ENCODE peak calls at places on chromosomes 4 and X, in six cellular contexts. X is breast epithelium, A is upper lobe of left lung, H is dorsolateral prefrontal cortex, W is PC-9, Z is foreskin keratinocyte. I is an unnamed sample.

GRCh38 chr4:189088783-189089182 is 851.9 kb upstream of the FRG1 start:
- DNase-seq in X (no peak), A (no peak), H (no peak), W (no peak), Z (no peak), I (no peak)

GRCh38 chr4:38128478-38129451 is 168.6 kb downstream of the PTTG2 start:
- DNase-seq in X (no peak), A (no peak), H (no peak), W (no peak), Z (peak), I (no peak)

GRCh38 chr4:98784947-98785693 is 126.7 kb upstream of the TSPAN5 start:
- DNase-seq in X (no peak), A (no peak), H (no peak), W (no peak), Z (no peak), I (no peak)

GRCh38 chr4:19300213-19300612 is 951.5 kb upstream of the SLIT2 start:
- DNase-seq in X (no peak), A (no peak), H (no peak), W (no peak), Z (peak), I (no peak)

GRCh38 chr4:26081795-26082498 is 167.9 kb downstream of the SMIM20 start:
- DNase-seq in X (no peak), A (no peak), H (no peak), W (no peak), Z (peak), I (no peak)

GRCh38 chrX:104315555-104315954 is 60.8 kb upstream of the ESX1 start:
- DNase-seq in X (no peak), A (no peak), H (no peak), W (peak), Z (peak), I (no peak)

GRCh38 chr4:177194906-177195305 is 114.8 kb upstream of the NEIL3 start:
- DNase-seq in X (no peak), A (no peak), H (no peak), W (no peak), Z (no peak), I (no peak)

GRCh38 chr4:185566972-185567749 is 31.9 kb upstream of the PDLIM3 start:
- DNase-seq in X (peak), A (no peak), H (no peak), W (no peak), Z (peak), I (no peak)

GRCh38 chr4:110503588-110504435 is 27.9 kb downstream of the ENPEP start:
- DNase-seq in X (no peak), A (no peak), H (no peak), W (no peak), Z (no peak), I (no peak)

GRCh38 chr4:98514930-98515809 is 143.2 kb downstream of the TSPAN5 start:
- DNase-seq in X (no peak), A (no peak), H (no peak), W (no peak), Z (no peak), I (no peak)

GRCh38 chr4:114600672-114601071 is 2.1 kb downstream of the UGT8 start:
- DNase-seq in X (no peak), A (no peak), H (no peak), W (no peak), Z (no peak), I (no peak)

GRCh38 chr4:82898322-82899243 is 2.0 kb upstream of the THAP9 start:
- DNase-seq in X (no peak), A (peak), H (no peak), W (peak), Z (peak), I (no peak)

GRCh38 chr4:125750399-125750798 is 435.6 kb downstream of the FAT4 start:
- DNase-seq in X (no peak), A (no peak), H (no peak), W (no peak), Z (peak), I (no peak)

GRCh38 chr4:15035152-15035551 is 32.9 kb downstream of the CPEB2 start:
- DNase-seq in X (no peak), A (no peak), H (no peak), W (no peak), Z (peak), I (no peak)

GRCh38 chr4:972651-973424 is 531 bp downstream of the DGKQ start:
- DNase-seq in X (no peak), A (no peak), H (no peak), W (peak), Z (peak), I (peak)

GRCh38 chr4:82780398-82781231 is 18.0 kb downstream of the SCD5 start:
- DNase-seq in X (peak), A (peak), H (peak), W (peak), Z (no peak), I (peak)

GRCh38 chr4:36088542-36088941 is 155.8 kb downstream of the ARAP2 start:
- DNase-seq in X (no peak), A (no peak), H (no peak), W (no peak), Z (no peak), I (no peak)

GRCh38 chr4:140556372-140557085 is 12.2 kb downstream of the UCP1 start:
- DNase-seq in X (no peak), A (no peak), H (no peak), W (no peak), Z (peak), I (no peak)

GRCh38 chrX:38018734-38019410 is 12.5 kb downstream of the SYTL5 start:
- DNase-seq in X (no peak), A (no peak), H (no peak), W (no peak), Z (no peak), I (no peak)

GRCh38 chr4:175441256-175441655 is 370.8 kb downstream of the GPM6A start:
- DNase-seq in X (no peak), A (no peak), H (no peak), W (no peak), Z (no peak), I (no peak)

GRCh38 chr4:72629540-72629939 is 60.5 kb upstream of the ADAMTS3 start:
- DNase-seq in X (no peak), A (no peak), H (no peak), W (no peak), Z (peak), I (no peak)

GRCh38 chr4:26206981-26207380 is 113.8 kb upstream of the RBPJ start:
- DNase-seq in X (no peak), A (no peak), H (no peak), W (no peak), Z (no peak), I (no peak)

DNA sequence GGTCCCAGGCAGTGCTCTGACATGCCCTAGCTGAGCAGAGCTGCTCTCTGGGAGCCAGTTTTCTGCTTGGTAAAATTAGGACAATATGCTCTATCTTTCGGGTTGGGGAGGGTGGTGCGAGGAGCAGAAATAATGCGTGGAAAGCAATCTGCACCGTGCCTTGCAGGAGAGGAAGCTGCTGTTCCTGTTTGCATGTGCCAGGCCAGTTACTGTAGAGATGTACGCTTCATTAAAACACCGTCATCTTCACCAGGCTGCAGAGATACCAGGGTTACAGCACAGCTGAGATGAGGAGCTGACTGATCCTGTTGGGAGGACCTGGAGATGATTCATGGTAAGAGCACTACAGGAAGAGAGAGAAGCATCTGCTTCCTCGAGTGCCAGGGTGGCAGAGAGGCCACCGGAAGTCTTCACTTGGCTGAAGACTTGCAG is 29.5 kb upstream of the IRF2 start:
- DNase-seq in X (no peak), A (peak), H (no peak), W (no peak), Z (peak), I (no peak)
- H3K27ac ChIP-seq in X (no peak), A (no peak), H (no peak), W (no peak), Z (no peak), I (no peak)

GRCh38 chr4:128635141-128635911 is 174.2 kb upstream of the JADE1 start:
- DNase-seq in X (no peak), A (peak), H (peak), W (peak), Z (no peak), I (no peak)
- TF ChIP-seq CTCF in X (no peak), A (no peak), H (no peak), W (no peak), Z (no peak), I (no peak)

DNA sequence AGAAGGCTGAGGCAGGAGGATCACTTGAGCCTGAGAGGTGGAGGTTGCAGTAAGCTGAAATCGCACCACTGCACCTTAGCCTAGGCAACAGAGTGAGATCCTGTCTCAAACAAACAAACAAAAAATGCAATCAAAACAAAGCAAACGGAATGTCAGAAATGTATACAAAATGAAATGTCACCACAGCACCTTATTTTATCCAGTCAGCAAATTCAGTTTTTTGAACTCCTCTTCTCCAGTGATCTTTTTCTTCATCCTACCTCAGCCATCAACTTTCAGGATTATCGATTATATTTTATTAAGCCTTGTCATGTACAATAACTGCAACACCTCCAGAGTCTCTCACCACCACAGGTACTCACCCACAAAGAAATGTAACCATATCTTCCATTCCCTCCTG is 31.1 kb upstream of the HPGDS start:
- DNase-seq in X (no peak), A (no peak), H (no peak), W (no peak), Z (no peak), I (no peak)
- H3K27ac ChIP-seq in X (no peak), A (no peak), H (no peak), W (no peak), Z (no peak), I (no peak)

DNA sequence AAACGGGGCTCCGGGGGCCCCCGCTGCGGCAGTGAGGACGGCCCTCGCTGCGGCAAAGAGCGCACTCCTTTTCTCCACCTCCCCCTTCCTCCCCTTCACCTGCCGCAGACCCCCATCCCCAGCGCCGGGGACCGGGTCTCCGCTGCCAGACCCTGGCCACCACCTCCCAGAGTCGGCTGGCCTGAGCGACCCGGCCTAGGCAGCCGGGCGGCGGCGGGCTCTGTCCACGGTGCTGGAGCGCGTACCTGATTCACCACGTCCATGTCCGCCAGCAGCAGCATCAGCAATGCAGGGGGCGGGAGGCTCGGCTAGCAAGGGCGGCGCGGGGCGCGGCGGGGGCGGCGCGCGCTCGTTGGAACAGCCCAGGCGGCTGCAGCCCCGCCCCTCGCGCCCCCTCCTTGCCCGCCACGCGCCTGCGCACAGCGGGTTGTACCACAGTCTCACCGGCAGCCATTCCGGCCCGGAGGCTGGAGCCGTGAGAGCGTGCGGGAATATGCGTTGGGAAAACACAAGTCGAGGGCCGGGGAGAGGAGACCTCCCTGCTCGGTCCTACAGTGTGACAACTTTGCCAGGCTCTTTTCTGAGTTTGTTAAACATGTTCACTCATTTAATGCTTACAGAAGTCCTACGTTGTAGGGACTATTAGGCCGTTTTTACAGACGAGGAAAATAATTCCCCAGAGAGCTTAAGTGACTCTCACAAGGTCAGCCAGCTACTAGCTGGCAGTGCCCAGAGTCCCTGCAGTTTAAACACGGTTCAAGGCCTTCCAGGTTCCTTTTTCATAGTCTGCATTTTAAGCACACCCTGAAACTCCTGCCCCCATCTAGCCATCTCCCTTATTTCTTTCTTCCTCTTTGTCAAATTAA is at the start of gene SYP:
- DNase-seq in X (peak), A (peak), H (peak), W (peak), Z (peak), I (peak)
- TF ChIP-seq CTCF in X (no peak), A (no peak), H (no peak), W (no peak), Z (no peak), I (no peak)

GRCh38 chr4:89110541-89110985 is 770 bp upstream of the TIGD2 start:
- DNase-seq in X (peak), A (no peak), H (no peak), W (peak), Z (peak), I (no peak)

GRCh38 chr4:89110986-89111832 is at the start of gene TIGD2:
- DNase-seq in X (peak), A (peak), H (peak), W (peak), Z (peak), I (peak)

GRCh38 chr4:89114100-89114499 is 2.8 kb downstream of the TIGD2 start:
- DNase-seq in X (no peak), A (no peak), H (no peak), W (no peak), Z (no peak), I (no peak)

GRCh38 chr4:89111833-89112563 is 665 bp downstream of the TIGD2 start:
- DNase-seq in X (peak), A (peak), H (no peak), W (peak), Z (peak), I (no peak)

DNA sequence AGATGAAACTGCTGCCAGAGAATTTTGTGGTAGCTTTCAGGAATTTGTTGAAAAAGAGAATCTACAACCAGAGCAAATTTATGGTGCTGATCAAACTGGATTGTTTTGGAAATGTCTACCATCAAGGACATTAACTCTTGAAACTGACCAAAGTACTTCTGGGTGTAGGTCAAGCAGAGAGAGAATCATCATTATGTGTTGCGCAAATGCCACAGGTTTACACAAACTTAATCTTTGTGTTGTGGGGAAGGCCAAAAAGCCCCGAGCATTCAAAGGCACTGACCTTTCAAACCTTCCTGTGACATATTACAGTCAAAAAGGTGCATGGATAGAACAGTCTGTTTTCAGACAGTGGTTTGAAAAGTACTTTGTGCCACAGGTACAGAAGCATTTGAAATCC is 2.1 kb downstream of the TIGD2 start:
- DNase-seq in X (no peak), A (no peak), H (no peak), W (no peak), Z (no peak), I (no peak)
- H3K27ac ChIP-seq in X (no peak), A (no peak), H (no peak), W (no peak), Z (no peak), I (no peak)

DNA sequence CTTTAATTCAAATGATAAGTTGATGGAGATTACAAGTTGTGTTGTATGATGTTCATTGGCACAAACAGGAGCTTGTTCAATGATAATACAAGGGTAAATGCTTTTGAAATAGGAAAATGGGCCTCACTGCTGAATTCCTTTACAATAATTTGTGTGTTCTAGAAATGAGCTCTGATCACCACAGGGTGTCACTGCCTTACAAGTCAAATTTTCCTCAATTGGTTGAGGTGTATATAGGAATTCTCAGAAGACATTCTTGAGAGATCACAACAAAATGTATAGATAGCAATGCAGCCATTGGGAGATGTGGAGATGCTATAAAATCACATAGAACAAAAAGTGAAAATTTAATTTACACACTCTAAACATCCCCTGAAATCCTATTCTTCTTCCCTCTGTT is 49.6 kb downstream of the KLF8 start:
- DNase-seq in X (no peak), A (no peak), H (no peak), W (peak), Z (peak), I (no peak)
- TF ChIP-seq CTCF in X (no peak), A (no peak), H (no peak), W (peak), Z (peak), I (no peak)

GRCh38 chr4:80235451-80235850 is 31.0 kb upstream of the FGF5 start:
- DNase-seq in X (no peak), A (no peak), H (no peak), W (no peak), Z (peak), I (no peak)

GRCh38 chr4:80237992-80238391 is 28.5 kb upstream of the FGF5 start:
- DNase-seq in X (no peak), A (no peak), H (no peak), W (no peak), Z (peak), I (no peak)

GRCh38 chr4:80243274-80244018 is 23.0 kb upstream of the FGF5 start:
- DNase-seq in X (no peak), A (no peak), H (no peak), W (no peak), Z (no peak), I (no peak)

GRCh38 chr4:80240976-80241375 is 25.5 kb upstream of the FGF5 start:
- DNase-seq in X (no peak), A (no peak), H (no peak), W (no peak), Z (peak), I (no peak)

DNA sequence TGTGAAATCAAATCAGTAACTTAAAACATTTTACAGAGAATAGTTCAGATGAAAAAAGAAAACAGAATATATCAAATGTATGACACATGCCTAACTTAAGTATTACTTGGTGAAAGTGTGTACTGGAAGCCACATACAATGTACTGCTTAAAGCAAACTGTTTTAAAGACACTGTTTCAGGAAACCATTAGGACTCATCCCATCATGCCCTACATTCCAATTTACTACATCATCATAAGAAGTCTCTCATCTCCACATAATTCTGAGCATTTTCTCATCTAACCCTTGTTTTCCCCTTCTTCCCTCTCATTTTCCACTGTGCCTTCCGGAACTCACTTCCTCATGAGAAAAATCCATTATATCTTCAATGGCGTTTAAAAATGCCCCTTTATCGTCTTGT is 27.0 kb upstream of the FGF5 start:
- DNase-seq in X (no peak), A (no peak), H (no peak), W (no peak), Z (peak), I (no peak)
- H3K27ac ChIP-seq in X (no peak), A (no peak), H (no peak), W (no peak), Z (peak), I (no peak)

DNA sequence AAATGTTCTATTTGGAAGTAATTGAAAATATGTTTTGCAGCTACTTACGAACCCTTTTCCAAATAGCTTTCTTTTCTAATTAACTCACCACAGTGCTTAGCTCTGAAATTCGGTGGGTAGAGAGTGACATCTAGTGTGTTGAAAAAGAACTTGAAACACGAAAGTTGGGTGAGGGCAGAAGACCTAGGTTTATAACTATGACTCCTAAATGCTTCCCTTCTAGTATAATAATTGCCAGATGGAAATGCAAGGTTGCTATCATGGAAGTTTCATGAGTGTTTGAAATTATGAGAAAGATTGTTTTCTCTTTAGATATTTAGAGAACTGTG is 77.2 kb upstream of the NOCT start:
- DNase-seq in X (no peak), A (no peak), H (no peak), W (no peak), Z (peak), I (no peak)
- TF ChIP-seq CTCF in X (no peak), A (peak), H (peak), W (peak), Z (peak), I (no peak)

GRCh38 chr4:8332038-8332857 is 62.7 kb downstream of the HTRA3 start:
- DNase-seq in X (no peak), A (no peak), H (peak), W (no peak), Z (no peak), I (no peak)
- H3K27ac ChIP-seq in X (no peak), A (no peak), H (no peak), W (no peak), Z (no peak), I (no peak)